ENCODE peak calls at places on chromosomes 2 and 18, in seven cellular contexts. G is Karpas-422, N is KBM-7, V is hepatic stellate cell, K is left lobe of liver, U is DMS153, O is right cardiac atrium. L is an unnamed sample.

GRCh38 chr18:12305211-12305610 is 2.8 kb upstream of the TUBB6 start:
- DNase-seq in G (no peak), N (no peak), V (no peak), K (no peak), U (no peak), O (no peak), L (no peak)

GRCh38 chr2:73928995-73929394 is 2.3 kb downstream of the DGUOK start:
- DNase-seq in G (no peak), N (no peak), V (no peak), K (no peak), U (no peak), O (no peak), L (no peak)

GRCh38 chr2:208128136-208128535 is 1.5 kb downstream of the CRYGC start:
- DNase-seq in G (no peak), N (no peak), V (no peak), K (no peak), U (no peak), O (no peak), L (no peak)

GRCh38 chr2:20537423-20538307 is 90.8 kb downstream of the RHOB start:
- DNase-seq in G (no peak), N (no peak), V (no peak), K (peak; percentile 86), U (no peak), O (no peak), L (no peak)

GRCh38 chr2:119255760-119256573 is 32.3 kb downstream of the STEAP3 start:
- DNase-seq in G (no peak), N (no peak), V (peak; percentile 81), K (no peak), U (peak; percentile 76), O (no peak), L (peak; percentile 96)

GRCh38 chr18:49335677-49336076 is 124.8 kb downstream of the DYM start:
- DNase-seq in G (peak; percentile 57), N (peak; percentile 3), V (no peak), K (no peak), U (no peak), O (no peak), L (no peak)

GRCh38 chr2:231883468-231883881 is 42.7 kb downstream of the NPPC start:
- DNase-seq in G (no peak), N (peak; percentile 5), V (no peak), K (no peak), U (peak; percentile 22), O (no peak), L (peak; percentile 12)

GRCh38 chr2:1973636-1974035 is 229.3 kb upstream of the PXDN start:
- DNase-seq in G (no peak), N (no peak), V (no peak), K (no peak), U (peak; percentile 73), O (no peak), L (no peak)